ENCODE peak calls at places on chromosomes 5 and 9, in ten cellular contexts. One of them, this sample, is unnamed.

GRCh38 chr5:149932445-149933350 is 11.9 kb downstream of the PDE6A start:
- DNase-seq in SK-N-SH: peak; percentile 60
- DNase-seq in left lung: peak; percentile 80
- DNase-seq in H9: peak; percentile 70
- DNase-seq in fibroblast of villous mesenchyme: no peak
- DNase-seq in GM20000: no peak
- DNase-seq in choroid plexus epithelial cell: peak; percentile 23
- DNase-seq in GM12865: no peak
- DNase-seq in lower leg skin: no peak
- DNase-seq in brain microvascular endothelial cell: no peak
- DNase-seq in this sample: no peak

GRCh38 chr9:72909428-72909827 is 43.4 kb downstream of the ALDH1A1 start:
- DNase-seq in lower leg skin: no peak
- DNase-seq in choroid plexus epithelial cell: no peak
- DNase-seq in GM12865: no peak
- DNase-seq in GM20000: no peak
- DNase-seq in left lung: no peak
- DNase-seq in H9: no peak
- DNase-seq in fibroblast of villous mesenchyme: no peak
- DNase-seq in brain microvascular endothelial cell: no peak
- DNase-seq in SK-N-SH: no peak
- DNase-seq in this sample: no peak

GRCh38 chr9:4077499-4078102 is 222.3 kb downstream of the GLIS3 start:
- DNase-seq in GM12865: peak; percentile 60
- DNase-seq in choroid plexus epithelial cell: peak; percentile 89
- DNase-seq in brain microvascular endothelial cell: peak; percentile 84
- DNase-seq in fibroblast of villous mesenchyme: peak; percentile 77
- DNase-seq in GM20000: peak; percentile 37
- DNase-seq in H9: peak; percentile 78
- DNase-seq in left lung: peak; percentile 82
- DNase-seq in SK-N-SH: peak; percentile 15
- DNase-seq in lower leg skin: peak; percentile 95
- DNase-seq in this sample: peak; percentile 75

GRCh38 chr9:34376596-34377401 is at the start of gene MYORG:
- DNase-seq in lower leg skin: peak; percentile 98
- DNase-seq in fibroblast of villous mesenchyme: peak; percentile 89
- DNase-seq in left lung: peak; percentile 99
- DNase-seq in brain microvascular endothelial cell: peak; percentile 64
- DNase-seq in GM12865: peak; percentile 98
- DNase-seq in H9: peak; percentile 99
- DNase-seq in GM20000: peak; percentile 99
- DNase-seq in choroid plexus epithelial cell: peak; percentile 78
- DNase-seq in SK-N-SH: peak; percentile 98
- DNase-seq in this sample: peak; percentile 99

GRCh38 chr9:109793196-109793595 is 13.2 kb downstream of the PALM2AKAP2 start:
- DNase-seq in H9: no peak
- DNase-seq in SK-N-SH: no peak
- DNase-seq in lower leg skin: no peak
- DNase-seq in fibroblast of villous mesenchyme: peak; percentile 93
- DNase-seq in choroid plexus epithelial cell: peak; percentile 92
- DNase-seq in GM12865: no peak
- DNase-seq in left lung: no peak
- DNase-seq in brain microvascular endothelial cell: peak; percentile 91
- DNase-seq in GM20000: no peak
- DNase-seq in this sample: no peak

GRCh38 chr5:67530609-67531255 is 334.1 kb upstream of the CD180 start:
- DNase-seq in SK-N-SH: peak; percentile 44
- DNase-seq in brain microvascular endothelial cell: no peak
- DNase-seq in fibroblast of villous mesenchyme: no peak
- DNase-seq in H9: no peak
- DNase-seq in lower leg skin: no peak
- DNase-seq in left lung: no peak
- DNase-seq in GM20000: no peak
- DNase-seq in choroid plexus epithelial cell: no peak
- DNase-seq in GM12865: no peak
- DNase-seq in this sample: no peak

GRCh38 chr5:36897616-36898015 is 21.0 kb downstream of the NIPBL start:
- DNase-seq in SK-N-SH: no peak
- DNase-seq in left lung: no peak
- DNase-seq in choroid plexus epithelial cell: peak; percentile 52
- DNase-seq in GM12865: no peak
- DNase-seq in fibroblast of villous mesenchyme: peak; percentile 31
- DNase-seq in lower leg skin: no peak
- DNase-seq in GM20000: no peak
- DNase-seq in H9: no peak
- DNase-seq in brain microvascular endothelial cell: no peak
- DNase-seq in this sample: no peak

GRCh38 chr9:108859459-108860114 is 2.5 kb upstream of the ACTL7A start:
- DNase-seq in GM20000: no peak
- DNase-seq in brain microvascular endothelial cell: no peak
- DNase-seq in SK-N-SH: no peak
- DNase-seq in H9: no peak
- DNase-seq in lower leg skin: no peak
- DNase-seq in choroid plexus epithelial cell: no peak
- DNase-seq in left lung: no peak
- DNase-seq in GM12865: peak; percentile 45
- DNase-seq in fibroblast of villous mesenchyme: no peak
- DNase-seq in this sample: peak; percentile 33

GRCh38 chr9:124940521-124940893 is 376 bp downstream of the GOLGA1 start:
- DNase-seq in fibroblast of villous mesenchyme: no peak
- DNase-seq in GM12865: no peak
- DNase-seq in lower leg skin: no peak
- DNase-seq in choroid plexus epithelial cell: no peak
- DNase-seq in H9: no peak
- DNase-seq in brain microvascular endothelial cell: no peak
- DNase-seq in SK-N-SH: no peak
- DNase-seq in left lung: no peak
- DNase-seq in GM20000: peak; percentile 53
- DNase-seq in this sample: no peak

GRCh38 chr9:93307468-93308157 is 123.7 kb downstream of the WNK2 start:
- DNase-seq in choroid plexus epithelial cell: no peak
- DNase-seq in GM12865: no peak
- DNase-seq in H9: peak; percentile 25
- DNase-seq in brain microvascular endothelial cell: no peak
- DNase-seq in left lung: no peak
- DNase-seq in lower leg skin: no peak
- DNase-seq in GM20000: no peak
- DNase-seq in SK-N-SH: no peak
- DNase-seq in fibroblast of villous mesenchyme: no peak
- DNase-seq in this sample: no peak

GRCh38 chr5:50667653-50668403 is 1.4 kb downstream of the PARP8 start:
- DNase-seq in SK-N-SH: peak; percentile 82
- DNase-seq in GM12865: peak; percentile 90
- DNase-seq in GM20000: peak; percentile 82
- DNase-seq in fibroblast of villous mesenchyme: peak; percentile 61
- DNase-seq in H9: peak; percentile 77
- DNase-seq in lower leg skin: peak; percentile 90
- DNase-seq in brain microvascular endothelial cell: peak; percentile 61
- DNase-seq in left lung: peak; percentile 90
- DNase-seq in choroid plexus epithelial cell: peak; percentile 58
- DNase-seq in this sample: peak; percentile 90

GRCh38 chr9:110278080-110278707 is 21.9 kb upstream of the TXN start:
- DNase-seq in H9: no peak
- DNase-seq in GM12865: no peak
- DNase-seq in brain microvascular endothelial cell: no peak
- DNase-seq in GM20000: no peak
- DNase-seq in fibroblast of villous mesenchyme: no peak
- DNase-seq in lower leg skin: no peak
- DNase-seq in left lung: no peak
- DNase-seq in choroid plexus epithelial cell: no peak
- DNase-seq in SK-N-SH: no peak
- DNase-seq in this sample: peak; percentile 5

GRCh38 chr5:14357441-14357840 is 214.3 kb downstream of the TRIO start:
- DNase-seq in GM20000: no peak
- DNase-seq in brain microvascular endothelial cell: no peak
- DNase-seq in fibroblast of villous mesenchyme: no peak
- DNase-seq in lower leg skin: no peak
- DNase-seq in GM12865: no peak
- DNase-seq in H9: no peak
- DNase-seq in SK-N-SH: no peak
- DNase-seq in left lung: no peak
- DNase-seq in choroid plexus epithelial cell: no peak
- DNase-seq in this sample: no peak

GRCh38 chr9:130172161-130172857 is at the start of gene NCS1:
- DNase-seq in GM12865: no peak
- DNase-seq in left lung: peak; percentile 88
- DNase-seq in choroid plexus epithelial cell: peak; percentile 68
- DNase-seq in SK-N-SH: peak; percentile 99
- DNase-seq in lower leg skin: peak; percentile 94
- DNase-seq in H9: peak; percentile 63
- DNase-seq in brain microvascular endothelial cell: peak; percentile 47
- DNase-seq in GM20000: peak; percentile 85
- DNase-seq in fibroblast of villous mesenchyme: peak; percentile 69
- DNase-seq in this sample: peak; percentile 59

GRCh38 chr5:154107729-154108128 is 69.0 kb downstream of the MFAP3 start:
- DNase-seq in SK-N-SH: no peak
- DNase-seq in fibroblast of villous mesenchyme: no peak
- DNase-seq in H9: peak; percentile 75
- DNase-seq in left lung: no peak
- DNase-seq in GM12865: no peak
- DNase-seq in choroid plexus epithelial cell: no peak
- DNase-seq in lower leg skin: no peak
- DNase-seq in brain microvascular endothelial cell: no peak
- DNase-seq in GM20000: no peak
- DNase-seq in this sample: no peak

DNA sequence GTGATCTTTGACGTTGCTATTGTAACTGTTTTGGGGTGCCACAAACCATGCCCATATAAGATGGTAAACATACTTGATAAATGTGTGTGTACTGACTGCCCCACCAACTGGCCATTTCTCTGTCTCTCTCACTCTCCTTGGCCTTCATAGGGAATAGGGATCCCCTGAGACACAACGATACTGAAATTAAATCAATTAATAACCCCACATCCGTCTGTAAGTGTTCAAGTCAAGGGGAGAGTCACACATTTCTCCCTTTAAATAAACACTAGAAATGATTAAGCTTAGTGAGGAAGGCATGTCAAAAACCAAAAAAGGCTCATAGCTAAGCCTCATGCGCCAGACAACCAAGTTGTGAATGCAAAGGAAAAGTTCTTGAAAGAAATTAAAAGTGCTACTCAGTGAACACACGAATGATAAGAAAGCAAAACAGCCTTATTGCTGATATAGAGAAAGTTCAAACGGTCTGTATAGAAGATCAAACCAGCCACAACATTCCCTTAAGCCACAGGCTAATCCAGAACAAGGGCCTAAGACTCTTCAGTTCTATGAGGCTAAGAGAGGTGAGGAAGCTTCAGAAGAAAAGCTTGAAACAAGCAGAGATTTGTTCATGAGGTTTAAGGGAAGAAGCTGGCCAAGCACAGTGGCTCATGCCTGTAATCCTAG is 111.1 kb downstream of the UGCG start:
- DNase-seq in H9: no peak
- DNase-seq in brain microvascular endothelial cell: no peak
- DNase-seq in GM20000: no peak
- DNase-seq in SK-N-SH: no peak
- DNase-seq in choroid plexus epithelial cell: no peak
- DNase-seq in left lung: no peak
- DNase-seq in GM12865: peak; percentile 24
- DNase-seq in lower leg skin: no peak
- DNase-seq in fibroblast of villous mesenchyme: peak; percentile 51
- DNase-seq in this sample: no peak
- TF ChIP-seq CTCF in H9: no peak
- TF ChIP-seq CTCF in brain microvascular endothelial cell: no peak
- TF ChIP-seq CTCF in GM20000: no peak
- TF ChIP-seq CTCF in SK-N-SH: no peak
- TF ChIP-seq CTCF in choroid plexus epithelial cell: no peak
- TF ChIP-seq CTCF in left lung: no peak
- TF ChIP-seq CTCF in GM12865: no peak
- TF ChIP-seq CTCF in lower leg skin: no peak
- TF ChIP-seq CTCF in fibroblast of villous mesenchyme: no peak
- TF ChIP-seq CTCF in this sample: no peak

GRCh38 chr9:121838757-121839669 is 187.6 kb downstream of the DAB2IP start:
- DNase-seq in lower leg skin: peak; percentile 78
- DNase-seq in choroid plexus epithelial cell: no peak
- DNase-seq in SK-N-SH: no peak
- DNase-seq in GM20000: no peak
- DNase-seq in H9: no peak
- DNase-seq in left lung: no peak
- DNase-seq in GM12865: no peak
- DNase-seq in brain microvascular endothelial cell: no peak
- DNase-seq in fibroblast of villous mesenchyme: no peak
- DNase-seq in this sample: peak; percentile 22
- TF ChIP-seq CTCF in lower leg skin: no peak
- TF ChIP-seq CTCF in choroid plexus epithelial cell: peak; percentile 39
- TF ChIP-seq CTCF in SK-N-SH: peak; percentile 29
- TF ChIP-seq CTCF in GM20000: no peak
- TF ChIP-seq CTCF in H9: peak; percentile 36
- TF ChIP-seq CTCF in left lung: no peak
- TF ChIP-seq CTCF in GM12865: no peak
- TF ChIP-seq CTCF in brain microvascular endothelial cell: peak; percentile 50
- TF ChIP-seq CTCF in fibroblast of villous mesenchyme: no peak
- TF ChIP-seq CTCF in this sample: no peak

GRCh38 chr9:18137815-18138214 is 336.1 kb upstream of the ADAMTSL1 start:
- DNase-seq in H9: no peak
- DNase-seq in SK-N-SH: no peak
- DNase-seq in GM20000: no peak
- DNase-seq in choroid plexus epithelial cell: no peak
- DNase-seq in brain microvascular endothelial cell: no peak
- DNase-seq in left lung: no peak
- DNase-seq in lower leg skin: no peak
- DNase-seq in fibroblast of villous mesenchyme: no peak
- DNase-seq in GM12865: no peak
- DNase-seq in this sample: no peak
- TF ChIP-seq CTCF in H9: peak; percentile 35
- TF ChIP-seq CTCF in SK-N-SH: peak; percentile 10
- TF ChIP-seq CTCF in GM20000: no peak
- TF ChIP-seq CTCF in choroid plexus epithelial cell: no peak
- TF ChIP-seq CTCF in brain microvascular endothelial cell: peak; percentile 23
- TF ChIP-seq CTCF in left lung: no peak
- TF ChIP-seq CTCF in lower leg skin: no peak
- TF ChIP-seq CTCF in fibroblast of villous mesenchyme: no peak
- TF ChIP-seq CTCF in GM12865: no peak
- TF ChIP-seq CTCF in this sample: no peak

DNA sequence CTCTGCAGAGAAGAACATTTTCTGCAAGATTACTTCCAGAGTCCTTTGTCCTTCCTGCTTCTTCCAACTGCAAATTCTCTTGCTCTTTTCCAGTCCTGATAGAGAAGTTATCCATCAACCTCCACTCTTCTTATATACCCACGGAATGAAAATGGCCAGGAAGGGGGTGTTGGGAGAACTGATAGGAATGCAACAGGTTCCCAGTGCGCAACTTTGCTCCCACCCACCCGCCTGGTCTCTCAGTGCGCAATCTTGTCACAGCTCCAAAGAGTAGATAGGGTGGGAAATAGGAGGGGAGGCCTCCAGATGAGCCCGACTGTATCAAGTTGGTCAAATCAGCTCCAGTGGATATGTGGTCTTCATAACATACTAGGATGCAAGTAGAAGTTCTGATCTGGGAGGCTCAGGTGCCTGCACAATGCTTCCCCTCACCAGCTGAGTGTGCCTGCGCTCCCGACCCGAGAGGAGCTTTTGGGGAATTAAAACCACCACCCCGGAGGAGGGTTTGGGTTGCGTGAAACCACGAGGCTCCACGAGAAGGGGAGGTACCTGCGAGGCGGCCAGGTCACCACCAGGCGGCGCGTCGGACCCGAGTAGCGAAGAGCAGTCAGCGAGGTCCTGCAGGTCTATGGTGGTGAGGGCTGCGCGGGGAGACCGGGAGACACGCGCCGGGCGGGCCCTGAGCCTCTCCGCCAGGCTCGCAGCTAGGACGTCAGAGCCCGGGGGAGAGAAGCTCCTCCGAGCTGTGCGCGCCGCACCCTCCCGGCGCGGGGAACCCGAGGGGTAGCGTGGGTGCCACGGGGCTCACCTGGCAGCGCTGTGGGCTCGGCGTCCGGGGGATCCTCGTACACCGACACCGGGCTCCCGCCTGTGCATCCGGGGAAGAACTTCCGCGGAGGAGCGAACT is 835 bp downstream of the MCIDAS start:
- DNase-seq in left lung: no peak
- DNase-seq in H9: peak; percentile 87
- DNase-seq in GM12865: peak; percentile 75
- DNase-seq in lower leg skin: no peak
- DNase-seq in GM20000: peak; percentile 83
- DNase-seq in fibroblast of villous mesenchyme: peak; percentile 65
- DNase-seq in choroid plexus epithelial cell: no peak
- DNase-seq in brain microvascular endothelial cell: no peak
- DNase-seq in SK-N-SH: peak; percentile 89
- DNase-seq in this sample: peak; percentile 87
- TF ChIP-seq CTCF in left lung: peak; percentile 12
- TF ChIP-seq CTCF in H9: peak; percentile 93
- TF ChIP-seq CTCF in GM12865: peak; percentile 82
- TF ChIP-seq CTCF in lower leg skin: no peak
- TF ChIP-seq CTCF in GM20000: peak; percentile 85
- TF ChIP-seq CTCF in fibroblast of villous mesenchyme: peak; percentile 61
- TF ChIP-seq CTCF in choroid plexus epithelial cell: peak; percentile 52
- TF ChIP-seq CTCF in brain microvascular endothelial cell: peak; percentile 78
- TF ChIP-seq CTCF in SK-N-SH: peak; percentile 62
- TF ChIP-seq CTCF in this sample: peak; percentile 84